ENCODE peak calls at places on chromosomes 11 and 22, in six cellular contexts. D is MM.1S, J is GM23248, T is PC-3, H is PC-9, Z is GM23338. G is an unnamed sample.
A peak's percentile ranks its signal among the peaks of the same experiment; 100 is the strongest.

GRCh38 chr22:38451864-38452263 is 3.1 kb downstream of the KCNJ4 start:
- DNase-seq in Z (no peak), J (no peak), H (no peak), T (no peak), D (no peak), G (no peak)

GRCh38 chr11:58927393-58928081 is 11.8 kb upstream of the GLYATL1 start:
- DNase-seq in D (no peak), T (peak; percentile 26), Z (peak; percentile 99), J (peak; percentile 19), H (no peak), G (peak; percentile 97)

GRCh38 chr22:30413745-30414524 is 11.6 kb upstream of the MTFP1 start:
- DNase-seq in D (no peak), T (no peak), Z (no peak), H (peak; percentile 29), J (no peak), G (no peak)

GRCh38 chr22:30802202-30803166 is 107.8 kb downstream of the OSBP2 start:
- DNase-seq in Z (peak; percentile 94), D (peak; percentile 93), T (peak; percentile 91), H (peak; percentile 89), J (peak; percentile 96), G (peak; percentile 97)

GRCh38 chr22:40250608-40251007 is 72.9 kb downstream of the TNRC6B start:
- DNase-seq in D (no peak), H (no peak), T (no peak), Z (no peak), J (no peak), G (no peak)

GRCh38 chr22:20494978-20495860 is at the start of gene KLHL22:
- DNase-seq in H (no peak), D (peak; percentile 53), Z (peak; percentile 57), T (peak; percentile 30), J (peak; percentile 64), G (no peak)

GRCh38 chr22:39839198-39839597 is 54.4 kb downstream of the ENTHD1 start:
- DNase-seq in Z (no peak), J (no peak), D (no peak), T (no peak), H (no peak), G (no peak)

GRCh38 chr11:125918140-125918840 is 14.0 kb downstream of the DDX25 start:
- DNase-seq in T (no peak), H (no peak), D (no peak), Z (peak; percentile 53), J (peak; percentile 20), G (no peak)

GRCh38 chr11:66887531-66887930 is 30.7 kb downstream of the LRFN4 start:
- DNase-seq in T (no peak), D (no peak), H (no peak), Z (no peak), J (no peak), G (no peak)

GRCh38 chr11:100637706-100638105 is 49.4 kb upstream of the ARHGAP42 start:
- DNase-seq in D (no peak), H (no peak), Z (no peak), J (no peak), T (no peak), G (no peak)

GRCh38 chr22:31244943-31245451 is 32.9 kb downstream of the LIMK2 start:
- DNase-seq in T (no peak), H (no peak), D (no peak), J (no peak), Z (no peak), G (no peak)

GRCh38 chr22:50530280-50530856 is 556 bp upstream of the TYMP start:
- DNase-seq in H (no peak), J (peak; percentile 90), T (peak; percentile 68), D (peak; percentile 43), Z (peak; percentile 44), G (peak; percentile 52)

GRCh38 chr11:115616941-115617340 is 112.7 kb upstream of the CADM1 start:
- DNase-seq in Z (no peak), T (no peak), J (peak; percentile 45), H (no peak), D (no peak), G (no peak)

GRCh38 chr22:27625769-27626674 is 175.5 kb downstream of the MN1 start:
- DNase-seq in T (no peak), J (peak; percentile 43), Z (no peak), H (no peak), D (no peak), G (no peak)
- H3F3A ChIP-seq in T (no peaks in the 10 kb centered on the region), J (no peaks in the 10 kb centered on the region), Z (no peaks in the 10 kb centered on the region), H (peaks cover 30% of the 10 kb centered on the region), D (no peaks in the 10 kb centered on the region), G (peaks cover 31% of the 10 kb centered on the region)

DNA sequence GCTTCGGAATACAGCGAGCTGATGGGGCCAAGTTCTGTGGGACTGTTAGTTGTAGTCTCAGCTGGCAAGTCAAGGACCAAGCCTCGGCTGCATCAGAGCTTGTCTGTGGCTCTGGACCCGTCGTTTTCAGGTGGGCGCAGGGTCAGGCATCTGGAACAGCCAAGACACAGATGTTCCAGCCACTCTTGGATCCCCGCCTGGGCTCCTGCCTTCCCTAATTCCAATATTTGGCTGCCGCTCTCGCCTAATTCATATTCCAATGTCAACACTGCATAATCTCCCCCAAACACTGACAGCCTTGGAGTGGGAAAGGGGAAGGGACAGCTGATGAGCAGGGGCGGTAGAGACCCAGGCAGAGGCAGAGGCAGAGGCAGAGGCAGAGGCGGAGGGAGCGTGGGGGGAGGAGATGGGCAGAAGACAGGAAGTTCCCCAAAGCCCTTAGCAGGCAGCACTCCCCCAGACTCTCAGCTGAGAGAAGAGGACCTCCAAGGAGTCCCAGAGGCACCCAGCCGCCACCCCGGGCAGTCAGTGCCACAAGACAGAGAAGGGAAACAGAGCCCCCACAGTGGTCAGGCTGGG is 49.6 kb upstream of the SLC35C1 start:
- DNase-seq in D (no peak), T (no peak), J (no peak), Z (peak; percentile 21), H (no peak), G (no peak)
- TF ChIP-seq EZH2 in D (no peak), T (no peak), J (no peak), Z (no peak), H (no peak), G (no peak)

DNA sequence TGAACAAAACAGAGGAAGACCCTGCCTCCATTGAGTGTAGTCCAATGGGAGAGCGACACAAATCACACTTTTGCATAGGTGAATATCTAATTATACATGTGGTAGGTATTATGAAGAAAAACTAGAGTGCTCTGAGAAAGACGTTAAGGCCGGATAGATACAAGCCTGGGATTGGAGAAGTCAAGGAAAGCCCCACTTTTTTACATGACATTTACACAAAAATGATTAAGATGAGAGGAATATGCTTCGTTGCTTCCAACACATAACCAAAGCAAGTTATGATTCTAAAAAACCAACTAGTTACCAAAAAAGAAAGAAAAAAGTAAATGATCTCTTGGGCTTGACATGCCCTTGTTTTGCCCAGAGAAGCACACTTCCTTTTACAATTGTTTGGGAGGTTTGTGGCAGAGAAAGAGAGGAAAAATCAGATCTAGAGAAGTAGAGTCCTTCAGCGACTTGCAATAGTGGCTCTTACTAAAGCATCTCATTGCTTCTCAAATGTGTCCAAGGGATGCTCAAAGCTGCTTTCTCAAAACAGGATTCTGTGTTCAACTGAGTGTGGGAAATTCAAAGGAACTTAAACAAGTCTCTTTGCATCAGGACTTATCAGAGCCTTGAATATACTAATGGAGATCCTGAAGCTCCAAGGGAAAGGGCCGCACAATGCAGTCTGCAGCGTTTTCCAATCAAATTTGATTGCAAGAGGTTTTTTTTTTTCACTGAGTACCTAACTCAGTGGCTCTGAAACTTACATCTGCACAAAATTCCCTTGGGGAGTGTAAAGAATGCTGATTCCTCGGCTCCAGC is 38.8 kb downstream of the FLI1 start:
- DNase-seq in J (no peak), T (no peak), Z (no peak), D (no peak), H (no peak), G (no peak)
- H3F3A ChIP-seq in J (no peaks in the 10 kb centered on the region), T (no peaks in the 10 kb centered on the region), Z (peaks cover 3% of the 10 kb centered on the region), D (peaks cover 85% of the 10 kb centered on the region), H (no peaks in the 10 kb centered on the region), G (peaks cover 29% of the 10 kb centered on the region)

DNA sequence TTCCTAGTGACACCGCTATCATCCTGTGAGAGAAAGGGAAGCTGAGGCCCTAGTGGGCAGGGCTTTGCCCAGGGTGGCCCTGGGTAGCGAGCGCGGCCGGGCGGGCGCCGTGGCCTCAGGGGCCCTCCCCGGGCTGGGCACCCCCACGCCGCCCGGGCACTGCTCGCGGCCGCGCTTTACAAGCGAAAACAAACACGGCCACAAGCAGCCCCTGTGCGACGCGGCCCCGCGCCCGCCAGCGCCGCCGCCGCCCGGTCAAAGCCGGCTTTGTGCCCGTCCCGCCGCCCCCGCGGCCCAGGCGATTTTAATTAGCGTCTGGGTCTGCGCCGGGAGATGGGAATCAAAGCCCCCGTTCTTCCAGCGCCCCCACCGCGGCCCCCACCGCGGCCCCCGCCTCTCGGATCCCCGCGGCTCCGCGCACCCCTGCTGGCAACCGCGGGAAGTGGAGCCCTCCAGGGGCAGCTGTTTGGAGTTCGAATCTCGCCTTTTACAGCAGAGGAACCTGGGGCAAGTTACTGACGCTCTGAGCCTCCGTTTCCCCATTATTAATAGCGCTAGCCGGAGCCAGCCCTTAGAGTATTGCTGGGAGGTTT is 47.9 kb downstream of the CHRDL2 start:
- DNase-seq in H (no peak), T (no peak), Z (peak; percentile 72), D (no peak), J (peak; percentile 70), G (peak; percentile 64)
- TF ChIP-seq EZH2 in H (no peak), T (no peak), Z (no peak), D (no peak), J (no peak), G (no peak)

GRCh38 chr11:65851083-65851579 is 6.8 kb downstream of the CFL1 start:
- DNase-seq in Z (peak; percentile 90), T (peak; percentile 69), D (no peak), J (no peak), H (no peak), G (peak; percentile 45)
- H3F3A ChIP-seq in Z (peaks cover 49% of the 10 kb centered on the region), T (no peaks in the 10 kb centered on the region), D (peaks cover 21% of the 10 kb centered on the region), J (peaks cover 51% of the 10 kb centered on the region), H (peaks cover 60% of the 10 kb centered on the region), G (peaks cover 46% of the 10 kb centered on the region)

GRCh38 chr22:17928391-17928790 is 96.0 kb downstream of the MICAL3 start:
- DNase-seq in Z (no peak), D (no peak), J (no peak), H (no peak), T (no peak), G (no peak)
- TF ChIP-seq EZH2 in Z (no peak), D (no peak), J (no peak), H (no peak), T (no peak), G (no peak)

GRCh38 chr11:62559204-62559603 is 12.6 kb upstream of the AHNAK start:
- DNase-seq in J (no peak), D (no peak), H (no peak), Z (no peak), T (no peak), G (peak; percentile 18)
- H3F3A ChIP-seq in J (peaks cover 78% of the 10 kb centered on the region), D (peaks cover 69% of the 10 kb centered on the region), H (peaks cover 97% of the 10 kb centered on the region), Z (peaks cover 66% of the 10 kb centered on the region), T (peaks cover 15% of the 10 kb centered on the region), G (peaks cover 90% of the 10 kb centered on the region)

DNA sequence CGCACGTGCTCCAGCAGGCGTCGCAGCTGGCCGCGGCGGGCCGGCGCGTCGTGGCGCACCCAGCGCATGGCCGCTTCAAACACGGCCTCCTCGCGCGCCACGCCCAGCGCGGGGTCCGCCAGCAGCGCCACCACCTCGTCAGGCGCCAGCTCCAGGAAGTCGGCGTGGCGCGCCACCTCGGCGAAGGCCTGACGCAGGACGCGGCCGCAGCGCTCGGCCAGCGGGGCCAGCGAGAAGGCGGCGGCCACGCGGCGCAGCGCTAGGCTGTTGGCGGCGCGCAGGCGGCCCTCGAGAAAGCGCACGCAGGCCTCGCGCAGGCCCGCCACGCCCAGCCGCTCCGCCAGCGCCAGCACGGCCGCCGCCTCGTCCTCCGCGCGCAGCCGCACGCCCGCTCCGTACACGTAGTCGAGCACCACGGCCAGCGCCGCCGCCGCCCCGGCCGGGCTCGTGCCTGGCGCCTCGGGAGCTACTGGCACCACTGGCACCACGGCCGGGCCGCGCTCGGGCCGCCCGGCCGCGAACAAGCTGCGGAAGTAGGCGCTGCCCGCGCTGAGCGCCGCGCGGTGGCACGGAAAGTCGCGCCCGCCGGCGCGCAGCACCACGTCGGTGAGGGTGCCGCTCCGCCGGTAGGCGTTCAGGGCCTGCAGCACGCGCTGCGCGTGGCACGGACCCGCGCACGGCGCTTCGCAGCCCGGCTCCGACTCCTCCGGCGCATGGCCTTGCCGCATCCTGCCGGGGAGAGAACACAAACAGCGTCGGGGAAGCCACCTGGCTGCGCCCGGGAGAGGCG is 2.9 kb downstream of the KLHL35 start:
- DNase-seq in H (no peak), J (peak; percentile 88), T (peak; percentile 79), D (no peak), Z (peak; percentile 74), G (peak; percentile 87)
- TF ChIP-seq EZH2 in H (no peak), J (no peak), T (no peak), D (no peak), Z (no peak), G (no peak)

G was measured in neural progenitor cell.